ENCODE peak calls at places on chromosomes 16 and 17, in five cellular contexts. W is heart right ventricle, D is right lobe of liver, X is transverse colon, U is SK-N-SH. Q is an unnamed sample.

GRCh38 chr16:5427571-5427970 is 330.0 kb upstream of the EEF2KMT start:
- DNase-seq in W (no peak), D (no peak), X (no peak), U (no peak), Q (no peak)

GRCh38 chr17:40813804-40814203 is 8.6 kb downstream of the KRT10 start:
- DNase-seq in W (no peak), D (no peak), X (no peak), U (no peak), Q (no peak)

GRCh38 chr17:42305543-42306384 is 17.5 kb downstream of the STAT5A start:
- DNase-seq in W (no peak), D (no peak), X (no peak), U (no peak), Q (no peak)

GRCh38 chr17:58783380-58783779 is 27.7 kb downstream of the PPM1E start:
- DNase-seq in W (no peak), D (no peak), X (no peak), U (no peak), Q (peak; percentile 28)

GRCh38 chr16:81392011-81392410 is 52.6 kb upstream of the CMIP start:
- DNase-seq in W (no peak), D (peak; percentile 23), X (no peak), U (no peak), Q (no peak)

GRCh38 chr17:18185391-18185790 is 1.8 kb downstream of the ALKBH5 start:
- DNase-seq in W (no peak), D (no peak), X (no peak), U (no peak), Q (no peak)

GRCh38 chr16:87956169-87956770 is 5.0 kb downstream of the BANP start:
- DNase-seq in W (peak; percentile 66), D (no peak), X (peak; percentile 53), U (no peak), Q (no peak)

GRCh38 chr16:49720225-49720624 is 135.7 kb downstream of the ZNF423 start:
- DNase-seq in W (no peak), D (no peak), X (no peak), U (no peak), Q (no peak)

GRCh38 chr17:47317119-47317518 is 6.6 kb upstream of the EFCAB13 start:
- DNase-seq in W (no peak), D (no peak), X (no peak), U (no peak), Q (no peak)

GRCh38 chr16:473046-474043 is 47.9 kb downstream of the RAB11FIP3 start:
- DNase-seq in W (no peak), D (no peak), X (no peak), U (no peak), Q (no peak)

GRCh38 chr16:23729503-23730424 is 16.7 kb upstream of the ERN2 start:
- DNase-seq in W (no peak), D (no peak), X (peak; percentile 87), U (no peak), Q (peak; percentile 32)

GRCh38 chr16:51544850-51545467 is 393.9 kb upstream of the SALL1 start:
- DNase-seq in W (no peak), D (no peak), X (no peak), U (no peak), Q (no peak)

GRCh38 chr17:63039899-63040602 is 74.0 kb downstream of the TANC2 start:
- DNase-seq in W (no peak), D (no peak), X (no peak), U (no peak), Q (no peak)

GRCh38 chr16:49332589-49333267 is 40.9 kb upstream of the C16orf78 start:
- DNase-seq in W (no peak), D (no peak), X (no peak), U (no peak), Q (no peak)

GRCh38 chr17:47161988-47162622 is 27.0 kb downstream of the CDC27 start:
- DNase-seq in W (no peak), D (no peak), X (no peak), U (no peak), Q (no peak)

GRCh38 chr16:68985855-68986254 is 119.6 kb upstream of the HAS3 start:
- DNase-seq in W (no peak), D (no peak), X (no peak), U (no peak), Q (no peak)

GRCh38 chr16:50021509-50021908 is 3.5 kb upstream of the CNEP1R1 start:
- DNase-seq in W (no peak), D (no peak), X (no peak), U (no peak), Q (peak; percentile 20)

GRCh38 chr17:41766135-41766534 is 20.4 kb downstream of the JUP start:
- DNase-seq in W (no peak), D (no peak), X (no peak), U (no peak), Q (no peak)

GRCh38 chr16:82699711-82700495 is 73.1 kb downstream of the CDH13 start:
- DNase-seq in W (peak; percentile 53), D (no peak), X (no peak), U (no peak), Q (no peak)

GRCh38 chr16:8541868-8542267 is 48.4 kb downstream of the TMEM114 start:
- DNase-seq in W (no peak), D (no peak), X (no peak), U (no peak), Q (no peak)

GRCh38 chr16:8543258-8543657 is 47.1 kb downstream of the TMEM114 start:
- DNase-seq in W (no peak), D (no peak), X (no peak), U (no peak), Q (no peak)

GRCh38 chr16:8533509-8533908 is 56.8 kb downstream of the TMEM114 start:
- DNase-seq in W (no peak), D (no peak), X (no peak), U (no peak), Q (no peak)

DNA sequence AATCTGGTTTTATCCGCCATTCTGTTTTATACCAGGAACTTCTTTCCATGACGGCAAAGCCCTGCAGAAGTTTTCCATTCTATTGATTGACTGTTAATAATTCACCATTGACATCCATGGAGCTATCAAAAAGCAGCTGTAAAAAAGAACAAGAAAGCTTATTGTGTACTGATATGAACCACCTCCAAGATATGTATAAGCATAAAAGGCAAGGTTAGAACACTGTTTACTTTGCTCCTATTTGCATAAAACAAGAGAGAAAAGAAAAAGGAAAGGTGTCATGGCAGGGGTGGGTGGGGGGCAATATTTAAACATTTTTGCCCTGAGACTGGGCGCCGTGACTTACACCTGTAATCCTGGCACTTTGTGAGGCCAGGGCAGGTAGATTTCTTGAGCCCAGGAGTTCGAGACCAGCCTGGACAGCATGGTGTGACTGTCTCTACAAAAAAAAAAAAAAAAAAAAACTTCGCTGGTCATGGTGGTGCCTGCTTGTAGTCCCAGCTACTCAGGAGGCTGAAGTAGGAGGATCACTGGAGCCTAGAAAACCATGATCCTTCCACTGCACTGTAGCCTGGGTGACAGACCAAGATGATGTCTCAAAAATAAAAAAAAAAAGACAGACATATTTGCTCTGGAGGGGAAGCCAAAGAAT is 52.5 kb downstream of the TMEM114 start:
- DNase-seq in W (no peak), D (no peak), X (no peak), U (no peak), Q (no peak)
- H3K4me1 ChIP-seq in W (no peaks in the 10 kb centered on the region), D (no peaks in the 10 kb centered on the region), X (peaks cover 4% of the 10 kb centered on the region), U (no peaks in the 10 kb centered on the region), Q (no peaks in the 10 kb centered on the region)

DNA sequence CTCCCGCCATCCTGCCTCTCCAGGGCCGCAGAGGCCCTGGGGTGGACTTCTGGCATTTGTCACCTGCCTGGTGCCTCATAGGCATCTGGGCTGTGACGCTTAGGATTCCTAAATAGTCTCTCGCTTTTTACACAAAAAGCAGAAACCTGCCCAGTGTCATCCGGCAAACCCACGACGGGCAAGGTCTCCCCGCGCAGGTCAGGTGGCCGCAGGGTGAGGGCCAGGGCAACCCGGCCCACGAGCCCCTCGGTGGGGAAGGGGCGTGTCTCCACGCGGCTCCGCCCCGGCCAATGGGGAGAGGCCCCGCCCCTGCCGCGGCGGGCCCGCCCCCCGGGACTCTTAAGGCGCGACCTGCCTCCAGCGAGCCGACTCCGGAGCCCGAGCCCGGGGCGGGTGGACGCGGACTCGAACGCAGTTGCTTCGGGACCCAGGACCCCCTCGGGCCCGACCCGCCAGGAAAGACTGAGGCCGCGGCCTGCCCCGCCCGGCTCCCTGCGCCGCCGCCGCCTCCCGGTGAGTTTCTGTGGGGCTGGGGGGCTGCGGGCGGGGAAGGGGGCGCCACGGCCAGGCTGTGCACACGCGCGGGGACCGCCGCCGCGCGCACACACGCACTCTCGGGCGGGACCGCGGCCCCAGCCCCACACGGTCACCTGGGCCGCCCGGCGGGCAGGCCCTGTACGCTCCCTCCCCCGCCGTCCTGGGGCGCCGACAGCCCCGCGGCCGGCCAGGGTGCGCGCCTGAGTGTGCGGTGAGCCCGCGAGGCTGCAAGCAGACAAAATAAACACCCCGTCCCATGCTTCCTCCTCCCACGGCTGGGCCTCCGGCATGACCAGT is at the start of gene VASN:
- DNase-seq in W (peak; percentile 80), D (peak; percentile 93), X (peak; percentile 77), U (peak; percentile 98), Q (peak; percentile 88)
- H3K4me1 ChIP-seq in W (peaks cover 31% of the 10 kb centered on the region), D (peaks cover 5% of the 10 kb centered on the region), X (peaks cover 54% of the 10 kb centered on the region), U (peaks cover 82% of the 10 kb centered on the region), Q (peaks cover 36% of the 10 kb centered on the region)

DNA sequence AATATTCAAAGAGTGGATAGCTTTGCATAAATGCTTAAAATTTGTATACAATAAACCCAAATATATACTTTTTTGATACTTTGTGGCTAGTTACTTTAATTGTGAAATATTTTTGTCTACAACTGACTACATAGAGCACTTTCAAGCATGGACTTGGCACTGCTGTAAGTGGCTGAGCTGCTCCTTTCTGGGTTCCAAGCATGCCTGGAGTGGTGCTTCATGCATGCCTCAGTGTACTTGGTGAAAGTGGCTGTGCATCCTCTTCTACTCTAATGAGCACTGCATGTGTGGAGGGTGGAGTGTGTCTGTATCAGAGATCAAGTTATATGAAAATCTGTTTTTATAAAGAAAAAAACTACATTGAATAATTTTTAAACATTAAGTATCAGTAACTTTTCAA is 94.1 kb downstream of the OMG start:
- DNase-seq in W (no peak), D (no peak), X (no peak), U (no peak), Q (no peak)
- H3K4me1 ChIP-seq in W (no peaks in the 10 kb centered on the region), D (no peaks in the 10 kb centered on the region), X (no peaks in the 10 kb centered on the region), U (no peaks in the 10 kb centered on the region), Q (no peaks in the 10 kb centered on the region)

DNA sequence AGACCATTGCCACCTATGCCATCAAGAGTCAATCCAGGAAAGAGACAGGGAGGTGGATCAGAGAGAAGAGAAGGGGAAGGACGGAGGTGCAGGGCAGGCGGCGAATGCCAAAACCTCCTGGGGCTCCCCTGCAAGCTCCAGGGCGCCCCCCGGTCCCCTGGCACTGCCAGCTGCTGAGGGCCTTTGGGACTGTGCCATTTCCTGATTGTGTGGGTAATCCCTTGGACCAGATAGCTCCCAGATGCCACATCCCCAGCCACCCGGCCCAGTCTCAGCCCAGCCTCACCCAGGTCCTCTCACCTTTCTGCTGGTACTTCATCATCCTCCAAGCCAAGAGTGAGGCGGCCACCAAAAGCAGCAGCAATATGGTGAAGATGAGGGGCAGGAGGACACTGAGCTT is 14.7 kb downstream of the CD300LF start:
- DNase-seq in W (no peak), D (no peak), X (no peak), U (no peak), Q (no peak)
- H3K4me1 ChIP-seq in W (no peaks in the 10 kb centered on the region), D (no peaks in the 10 kb centered on the region), X (no peaks in the 10 kb centered on the region), U (no peaks in the 10 kb centered on the region), Q (no peaks in the 10 kb centered on the region)